ENCODE peak calls at places on chromosome 9, in six cellular contexts. W is foreskin keratinocyte, F is lung, E is sigmoid colon, G is neural progenitor cell, M is progenitor cell of endocrine pancreas. O is an unnamed sample.
A peak's percentile ranks its signal among the peaks of the same experiment; 100 is the strongest.

GRCh38 chr9:137376386-137376785 is 46.6 kb downstream of the EXD3 start:
- DNase-seq in M (no peak), E (no peak), F (no peak), G (no peak), W (no peak), O (no peak)

GRCh38 chr9:31210982-31211570 is 1173.4 kb upstream of the ACO1 start:
- DNase-seq in M (no peak), W (no peak), E (no peak), G (peak; percentile 10), F (no peak), O (no peak)

GRCh38 chr9:35193762-35194161 is 32.0 kb downstream of the UNC13B start:
- DNase-seq in F (no peak), W (no peak), M (no peak), E (no peak), G (no peak), O (no peak)

GRCh38 chr9:92245005-92245797 is 48.3 kb downstream of the IARS1 start:
- DNase-seq in F (no peak), G (no peak), E (no peak), W (peak; percentile 13), M (no peak), O (peak; percentile 51)

GRCh38 chr9:79896390-79896789 is 324.6 kb downstream of the TLE4 start:
- DNase-seq in F (no peak), M (no peak), G (no peak), E (no peak), W (peak; percentile 2), O (peak; percentile 57)

GRCh38 chr9:22238809-22239684 is 207.6 kb upstream of the DMRTA1 start:
- DNase-seq in W (no peak), E (no peak), M (no peak), F (no peak), G (peak; percentile 38), O (peak; percentile 62)

GRCh38 chr9:134670042-134670525 is 28.5 kb downstream of the COL5A1 start:
- DNase-seq in M (no peak), F (no peak), G (no peak), W (peak; percentile 76), E (peak; percentile 45), O (no peak)

GRCh38 chr9:114895605-114896004 is 34.8 kb downstream of the TNFSF8 start:
- DNase-seq in W (no peak), G (no peak), F (no peak), E (no peak), M (no peak), O (no peak)

GRCh38 chr9:93168581-93168980 is 15.4 kb upstream of the WNK2 start:
- DNase-seq in G (no peak), M (no peak), E (no peak), W (no peak), F (no peak), O (no peak)

GRCh38 chr9:77707696-77708095 is 59.6 kb upstream of the GNA14 start:
- DNase-seq in F (peak; percentile 81), G (no peak), W (peak; percentile 88), M (no peak), E (peak; percentile 95), O (peak; percentile 97)

GRCh38 chr9:35859310-35859994 is 10.7 kb downstream of the OR13J1 start:
- DNase-seq in G (no peak), W (no peak), M (peak; percentile 6), E (peak; percentile 64), F (peak; percentile 29), O (peak; percentile 27)

GRCh38 chr9:17315341-17315740 is 180.5 kb downstream of the CNTLN start:
- DNase-seq in E (no peak), W (no peak), G (no peak), M (no peak), F (no peak), O (no peak)

GRCh38 chr9:18606831-18607230 is 132.9 kb downstream of the ADAMTSL1 start:
- DNase-seq in M (no peak), W (no peak), F (no peak), G (peak; percentile 80), E (no peak), O (no peak)

GRCh38 chr9:20760246-20760901 is 76.3 kb downstream of the FOCAD start:
- DNase-seq in F (no peak), G (no peak), E (no peak), W (no peak), M (no peak), O (peak; percentile 67)

GRCh38 chr9:77426712-77427111 is 221.4 kb downstream of the GNA14 start:
- DNase-seq in W (no peak), G (no peak), F (no peak), M (no peak), E (no peak), O (no peak)

GRCh38 chr9:136208675-136209074 is 3.7 kb upstream of the LHX3 start:
- DNase-seq in E (no peak), M (no peak), F (no peak), W (no peak), G (no peak), O (no peak)

GRCh38 chr9:98225015-98225442 is 30.4 kb downstream of the TBC1D2 start:
- DNase-seq in W (no peak), M (no peak), G (no peak), F (no peak), E (peak; percentile 28), O (no peak)

GRCh38 chr9:135198889-135199288 is 111.4 kb downstream of the OLFM1 start:
- DNase-seq in F (no peak), E (no peak), G (peak; percentile 33), M (no peak), W (no peak), O (no peak)

GRCh38 chr9:136484153-136485048 is 1.6 kb upstream of the SEC16A start:
- DNase-seq in W (peak; percentile 61), F (no peak), M (peak; percentile 27), E (peak; percentile 79), G (peak; percentile 21), O (peak; percentile 82)

GRCh38 chr9:36584626-36585460 is 12.1 kb downstream of the MELK start:
- DNase-seq in W (peak; percentile 76), G (no peak), F (no peak), M (no peak), E (no peak), O (peak; percentile 79)

GRCh38 chr9:33290994-33291397 is 680 bp downstream of the NFX1 start:
- DNase-seq in F (no peak), W (peak; percentile 65), M (no peak), E (no peak), G (no peak), O (peak; percentile 97)

GRCh38 chr9:120928015-120928719 is 1.6 kb upstream of the TRAF1 start:
- DNase-seq in E (peak; percentile 83), G (peak; percentile 39), F (peak; percentile 58), W (no peak), M (no peak), O (no peak)

GRCh38 chr9:4223434-4223833 is 76.4 kb downstream of the GLIS3 start:
- DNase-seq in M (no peak), E (no peak), W (no peak), F (no peak), G (no peak), O (peak; percentile 64)

GRCh38 chr9:4222357-4222756 is 77.5 kb downstream of the GLIS3 start:
- DNase-seq in E (no peak), F (no peak), G (no peak), M (no peak), W (no peak), O (no peak)

GRCh38 chr9:4221936-4222335 is 77.9 kb downstream of the GLIS3 start:
- DNase-seq in F (no peak), G (no peak), M (no peak), W (no peak), E (no peak), O (no peak)

GRCh38 chr9:4225291-4226119 is 74.4 kb downstream of the GLIS3 start:
- DNase-seq in M (no peak), F (no peak), E (no peak), W (peak; percentile 81), G (no peak), O (peak; percentile 78)

DNA sequence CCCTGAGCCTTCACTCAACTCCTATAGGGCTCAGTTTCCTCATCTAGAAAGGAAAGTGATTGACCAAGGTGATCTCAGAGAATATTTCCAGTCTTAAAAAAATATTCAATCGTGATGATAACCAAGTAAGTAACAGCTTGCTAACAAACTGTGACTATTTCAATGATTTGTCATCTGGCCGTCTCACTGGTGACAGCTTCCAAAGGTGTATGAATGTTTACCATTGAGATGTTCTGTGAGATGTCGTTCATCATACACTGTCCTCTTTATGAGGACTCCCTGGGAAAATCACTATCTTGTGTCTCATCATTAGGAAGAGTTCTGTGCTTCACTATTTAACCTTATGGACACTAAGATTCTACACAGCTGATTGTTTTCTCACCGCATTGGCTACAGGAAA is 75.7 kb downstream of the GLIS3 start:
- DNase-seq in E (no peak), W (no peak), F (no peak), G (no peak), M (no peak), O (no peak)
- TF ChIP-seq CTCF in E (no peak), W (no peak), F (no peak), G (no peak), M (no peak), O (no peak)

GRCh38 chr9:133333566-133333965 is 2.4 kb downstream of the SURF6 start:
- DNase-seq in F (no peak), E (peak; percentile 60), W (no peak), M (no peak), G (no peak), O (no peak)
- TF ChIP-seq CTCF in F (no peak), E (no peak), W (no peak), M (no peak), G (no peak), O (no peak)

DNA sequence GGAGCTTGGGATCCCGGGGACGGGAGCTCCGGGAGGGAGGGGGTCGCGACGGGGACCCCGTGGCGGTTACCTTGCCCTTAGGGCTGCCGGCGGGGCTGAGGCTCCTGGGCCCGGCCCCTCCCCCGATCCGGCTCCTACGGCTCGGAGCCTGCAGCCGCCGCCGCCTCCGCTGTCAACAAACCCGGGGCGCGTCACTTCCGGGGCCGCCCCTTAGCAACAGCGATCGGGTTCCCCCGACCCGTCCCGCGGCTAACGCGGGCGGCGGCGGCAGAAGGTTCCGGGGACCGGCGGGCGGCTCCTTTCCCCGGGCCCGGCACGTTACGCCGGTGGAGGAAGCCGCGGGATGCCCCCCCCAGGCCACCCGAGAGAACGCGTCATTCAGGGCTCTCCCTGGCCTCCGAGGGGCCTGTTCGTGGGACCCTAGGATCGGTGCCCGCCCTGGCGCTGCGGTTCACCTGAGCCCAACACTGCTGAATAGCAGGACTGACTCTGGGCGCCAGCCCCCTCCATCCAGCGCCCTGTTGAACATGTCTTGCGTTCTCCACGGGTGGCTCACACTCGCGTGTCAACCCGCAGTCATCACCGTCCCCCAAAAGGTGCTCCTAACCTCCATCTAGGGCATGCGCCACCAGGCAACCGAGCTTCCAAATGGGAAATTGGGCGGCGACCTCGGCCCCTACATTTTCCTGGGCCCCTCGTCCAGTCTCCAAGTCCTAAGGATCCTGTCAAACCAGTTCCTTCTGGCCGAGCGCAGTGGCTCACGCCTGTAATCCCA is at the start of gene ZER1:
- DNase-seq in M (peak; percentile 89), E (peak; percentile 96), F (peak; percentile 94), W (peak; percentile 64), G (peak; percentile 97), O (peak; percentile 95)
- TF ChIP-seq CTCF in M (no peak), E (no peak), F (no peak), W (peak; percentile 13), G (no peak), O (no peak)

DNA sequence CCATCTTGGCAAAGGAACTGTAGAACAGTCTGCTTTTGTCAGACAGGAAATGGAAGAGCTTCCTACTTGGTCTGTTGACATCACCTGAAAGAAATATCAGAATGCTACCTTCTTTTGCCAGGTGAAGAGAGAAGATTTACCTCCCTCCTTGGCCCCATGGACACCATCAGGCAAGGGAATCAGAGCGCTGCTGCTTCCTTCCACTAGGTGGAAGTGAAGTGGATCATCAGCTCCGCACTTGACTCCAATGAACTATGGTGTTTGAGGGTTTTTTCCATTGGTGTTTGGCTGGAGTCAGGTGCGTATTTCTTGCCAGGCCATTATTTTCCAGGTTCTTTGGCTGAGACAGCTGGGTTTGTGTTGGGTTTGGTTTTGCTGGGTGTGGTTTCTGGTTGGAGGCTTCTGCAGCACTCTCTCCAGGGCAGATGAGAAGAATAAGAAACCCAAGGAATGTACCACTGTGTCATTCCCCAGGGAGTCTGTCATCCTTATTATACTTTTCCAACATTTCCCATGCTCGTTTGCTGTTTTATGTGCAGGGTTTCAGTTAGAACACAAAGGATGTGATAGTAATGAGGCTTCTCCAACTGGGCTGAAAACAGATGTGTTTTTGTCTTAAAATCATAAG is 12.4 kb downstream of the SPATA31E1 start:
- DNase-seq in E (no peak), M (no peak), W (no peak), F (no peak), G (no peak), O (no peak)
- TF ChIP-seq CTCF in E (no peak), M (no peak), W (no peak), F (no peak), G (peak; percentile 25), O (peak; percentile 13)